ENCODE peak calls at places on chromosome 5, in five cellular contexts. M is dorsolateral prefrontal cortex, L is left lung, V is PC-3, A is WERI-Rb-1. U is an unnamed sample.

GRCh38 chr5:176740131-176740701 is 70.1 kb upstream of the UNC5A start:
- DNase-seq in M (peak), L (peak), V (no peak), A (no peak), U (no peak)

GRCh38 chr5:112703866-112704820 is 33.5 kb upstream of the APC start:
- DNase-seq in M (no peak), L (no peak), V (peak), A (no peak), U (no peak)

GRCh38 chr5:125326114-125326513 is 579.7 kb upstream of the ZNF608 start:
- DNase-seq in M (no peak), L (no peak), V (peak), A (peak), U (no peak)

GRCh38 chr5:141951341-141951781 is 6.6 kb downstream of the PCDH12 start:
- DNase-seq in M (no peak), L (no peak), V (peak), A (peak), U (no peak)

GRCh38 chr5:140432916-140433315 is 31.3 kb downstream of the ANKHD1 start:
- DNase-seq in M (no peak), L (no peak), V (no peak), A (no peak), U (no peak)

GRCh38 chr5:82403724-82404123 is 125.6 kb upstream of the RPS23 start:
- DNase-seq in M (no peak), L (no peak), V (no peak), A (peak), U (no peak)

GRCh38 chr5:44360919-44361625 is 28.1 kb downstream of the FGF10 start:
- DNase-seq in M (no peak), L (no peak), V (no peak), A (no peak), U (no peak)

GRCh38 chr5:66351822-66352221 is 207.7 kb downstream of the SREK1 start:
- DNase-seq in M (no peak), L (no peak), V (no peak), A (no peak), U (no peak)

GRCh38 chr5:115179959-115180709 is 10.4 kb upstream of the TRIM36 start:
- DNase-seq in M (peak), L (no peak), V (peak), A (no peak), U (no peak)

GRCh38 chr5:143717400-143717799 is 94.6 kb upstream of the HMHB1 start:
- DNase-seq in M (no peak), L (no peak), V (no peak), A (no peak), U (no peak)

GRCh38 chr5:103218164-103218563 is 40.4 kb upstream of the MACIR start:
- DNase-seq in M (no peak), L (no peak), V (peak), A (no peak), U (no peak)

GRCh38 chr5:10354048-10354872 is 765 bp downstream of the MARCHF6 start:
- DNase-seq in M (no peak), L (peak), V (peak), A (peak), U (no peak)

GRCh38 chr5:160260006-160260775 is 30.9 kb downstream of the FABP6 start:
- DNase-seq in M (peak), L (no peak), V (no peak), A (no peak), U (no peak)

GRCh38 chr5:111530298-111530740 is 18.0 kb upstream of the STARD4 start:
- DNase-seq in M (peak), L (peak), V (peak), A (no peak), U (no peak)

GRCh38 chr5:67199859-67200258 is 3.3 kb upstream of the CD180 start:
- DNase-seq in M (no peak), L (no peak), V (no peak), A (no peak), U (no peak)

GRCh38 chr5:85441853-85442252 is 1057.2 kb upstream of the EDIL3 start:
- DNase-seq in M (no peak), L (no peak), V (no peak), A (no peak), U (no peak)

GRCh38 chr5:179827684-179828083 is 7.0 kb downstream of the SQSTM1 start:
- DNase-seq in M (no peak), L (peak), V (peak), A (no peak), U (no peak)

GRCh38 chr5:181190711-181191525 is 14.1 kb downstream of the TRIM7 start:
- DNase-seq in M (peak), L (peak), V (peak), A (peak), U (no peak)

GRCh38 chr5:15627647-15628046 is 127.7 kb downstream of the FBXL7 start:
- DNase-seq in M (no peak), L (no peak), V (no peak), A (no peak), U (no peak)

DNA sequence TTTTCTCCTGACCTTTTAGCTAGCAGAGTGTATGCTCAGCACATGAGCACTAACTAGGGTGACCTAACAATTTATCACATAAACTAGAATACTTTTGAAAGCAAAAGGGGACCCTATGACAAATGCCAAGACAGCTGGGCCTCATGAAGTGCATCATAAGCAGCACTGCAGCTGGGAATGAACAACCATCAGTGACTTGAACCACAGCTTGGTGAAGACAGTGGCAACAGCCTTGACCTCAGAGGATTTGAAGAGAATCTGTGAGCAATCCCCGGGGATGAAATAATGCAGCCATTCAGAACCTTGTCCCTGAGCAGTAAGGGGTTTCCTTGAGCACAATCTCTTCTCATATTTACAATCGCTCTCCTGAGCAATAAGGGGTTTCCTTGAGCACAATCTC is 1.1 kb upstream of the NSG2 start:
- DNase-seq in M (no peak), L (no peak), V (no peak), A (no peak), U (no peak)
- H3K27ac ChIP-seq in M (no peak), L (no peak), V (no peak), A (no peak), U (no peak)

GRCh38 chr5:95815143-95815729 is 7.3 kb downstream of the GLRX start:
- DNase-seq in M (no peak), L (no peak), V (no peak), A (no peak), U (no peak)
- H3K27ac ChIP-seq in M (no peak), L (peak), V (no peak), A (no peak), U (no peak)

GRCh38 chr5:165232187-165232586 is 1726.8 kb downstream of the MAT2B start:
- DNase-seq in M (no peak), L (no peak), V (no peak), A (no peak), U (no peak)
- H3K27ac ChIP-seq in M (no peak), L (no peak), V (peak), A (no peak), U (no peak)

GRCh38 chr5:61362796-61363364 is 30.8 kb downstream of the ZSWIM6 start:
- DNase-seq in M (no peak), L (no peak), V (no peak), A (peak), U (no peak)
- H3K27ac ChIP-seq in M (no peak), L (no peak), V (no peak), A (no peak), U (no peak)

U was measured in caudate nucleus.